ENCODE peak calls at places on chromosomes 11 and 22, in four cellular contexts. D is HCT116, Y is PC-3, E is endodermal cell. F is an unnamed sample. For H3K36me3, the result is how much of the 10 kb centered on the place peaks cover.

GRCh38 chr11:10908215-10908990 is 50.5 kb upstream of the ZBED5 start:
- DNase-seq in Y (peak), D (no peak), E (no peak), F (no peak)

GRCh38 chr11:124482362-124483147 is 37.1 kb upstream of the OR8B8 start:
- DNase-seq in D (no peak), E (peak), Y (peak), F (no peak)

GRCh38 chr22:43867839-43868652 is 5.7 kb upstream of the SULT4A1 start:
- DNase-seq in D (no peak), Y (peak), E (peak), F (peak)

GRCh38 chr11:1825039-1825740 is 9.6 kb upstream of the SYT8 start:
- DNase-seq in Y (no peak), D (no peak), E (peak), F (peak)

GRCh38 chr11:115462004-115462541 is 42.1 kb downstream of the CADM1 start:
- DNase-seq in Y (no peak), D (no peak), E (peak), F (no peak)

GRCh38 chr11:68025047-68025446 is 5.4 kb upstream of the NDUFS8 start:
- DNase-seq in D (no peak), E (peak), Y (no peak), F (no peak)

GRCh38 chr11:132005874-132006273 is 635.5 kb downstream of the NTM start:
- DNase-seq in Y (no peak), D (no peak), E (no peak), F (no peak)

GRCh38 chr11:118002010-118002540 is 15.9 kb downstream of the IL10RA start:
- DNase-seq in D (no peak), E (no peak), Y (no peak), F (no peak)

GRCh38 chr11:75400110-75400865 is 970 bp downstream of the RPS3 start:
- DNase-seq in E (peak), Y (peak), D (no peak), F (no peak)

GRCh38 chr11:85236211-85236610 is 390.9 kb downstream of the DLG2 start:
- DNase-seq in Y (no peak), E (no peak), D (no peak), F (no peak)

GRCh38 chr11:35303596-35304392 is 115.6 kb downstream of the SLC1A2 start:
- DNase-seq in E (no peak), D (no peak), Y (peak), F (peak)

GRCh38 chr11:75319035-75319877 is 32.2 kb downstream of the ARRB1 start:
- DNase-seq in Y (peak), D (no peak), E (no peak), F (peak)

GRCh38 chr11:15819679-15820286 is 536.6 kb downstream of the SOX6 start:
- DNase-seq in Y (peak), E (peak), D (peak), F (peak)

GRCh38 chr22:44442186-44442465 is 55.9 kb downstream of the RTL6 start:
- DNase-seq in Y (no peak), D (no peak), E (no peak), F (no peak)

GRCh38 chr22:48907591-48907990 is 920.1 kb downstream of the BRD1 start:
- DNase-seq in E (no peak), Y (no peak), D (no peak), F (no peak)

GRCh38 chr11:65182258-65183170 is 786 bp downstream of the CAPN1 start:
- DNase-seq in D (peak), Y (peak), E (no peak), F (peak)

GRCh38 chr11:290621-291231 is 1.8 kb downstream of the PGGHG start:
- DNase-seq in Y (no peak), D (no peak), E (peak), F (no peak)

GRCh38 chr11:107018902-107019493 is 722 bp upstream of the GUCY1A2 start:
- DNase-seq in E (peak), Y (peak), D (no peak), F (peak)

GRCh38 chr22:36144886-36145541 is 15.5 kb downstream of the APOL3 start:
- DNase-seq in E (peak), Y (peak), D (peak), F (peak)

GRCh38 chr11:80330302-80330701 is 889.5 kb upstream of the TENM4 start:
- DNase-seq in D (no peak), Y (peak), E (no peak), F (no peak)

GRCh38 chr11:87840786-87841185 is 334.5 kb downstream of the RAB38 start:
- DNase-seq in E (no peak), Y (peak), D (no peak), F (no peak)

DNA sequence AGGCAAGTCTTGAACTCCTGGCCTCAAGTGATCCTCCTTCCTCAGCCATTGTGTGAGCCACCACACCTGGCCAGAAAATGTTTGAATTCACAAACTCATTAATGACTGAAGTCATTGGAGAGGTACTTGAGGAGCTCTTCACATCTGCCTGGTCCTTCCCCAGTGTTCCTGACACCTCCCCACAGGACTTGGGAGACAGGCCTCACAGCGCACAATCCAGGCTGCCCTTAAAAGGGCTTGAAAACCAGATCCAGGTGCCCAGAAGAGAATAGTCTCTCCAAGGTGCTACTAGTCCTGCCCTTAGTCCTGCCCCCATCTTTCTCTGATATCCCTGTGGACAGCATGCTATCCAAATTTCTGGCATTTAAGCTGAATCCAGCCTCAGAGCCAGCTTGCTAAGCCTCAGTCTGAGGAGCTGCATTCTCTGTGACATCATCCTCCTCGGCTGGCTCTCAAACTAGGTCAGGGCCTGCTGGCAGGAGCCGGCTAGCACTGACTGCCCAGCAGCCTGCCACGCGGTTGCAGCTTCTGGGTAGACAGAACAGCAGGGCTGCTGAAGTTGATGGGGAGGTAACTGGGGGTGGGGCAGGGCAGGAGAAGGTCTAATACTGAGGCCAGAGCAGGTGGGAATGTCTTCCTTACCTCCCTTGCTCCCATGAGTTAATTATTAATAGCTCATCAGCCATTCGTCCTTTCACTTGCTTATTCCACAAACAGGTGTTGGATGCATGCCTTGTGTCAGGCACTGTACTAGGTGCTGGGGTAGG is 35.3 kb upstream of the NECTIN1 start:
- DNase-seq in Y (no peak), D (no peak), E (peak), F (no peak)
- H3K9ac ChIP-seq in Y (no peak), D (no peak), E (no peak), F (no peak)

GRCh38 chr22:19406846-19407245 is 24.7 kb downstream of the HIRA start:
- DNase-seq in D (no peak), E (no peak), Y (no peak), F (no peak)

GRCh38 chr22:19405652-19406051 is 25.9 kb downstream of the HIRA start:
- DNase-seq in E (no peak), Y (no peak), D (no peak), F (no peak)

GRCh38 chr22:19407649-19408606 is 23.6 kb downstream of the HIRA start:
- DNase-seq in E (no peak), D (no peak), Y (no peak), F (peak)

GRCh38 chr22:19405133-19405532 is 26.4 kb downstream of the HIRA start:
- DNase-seq in E (no peak), D (no peak), Y (no peak), F (no peak)

DNA sequence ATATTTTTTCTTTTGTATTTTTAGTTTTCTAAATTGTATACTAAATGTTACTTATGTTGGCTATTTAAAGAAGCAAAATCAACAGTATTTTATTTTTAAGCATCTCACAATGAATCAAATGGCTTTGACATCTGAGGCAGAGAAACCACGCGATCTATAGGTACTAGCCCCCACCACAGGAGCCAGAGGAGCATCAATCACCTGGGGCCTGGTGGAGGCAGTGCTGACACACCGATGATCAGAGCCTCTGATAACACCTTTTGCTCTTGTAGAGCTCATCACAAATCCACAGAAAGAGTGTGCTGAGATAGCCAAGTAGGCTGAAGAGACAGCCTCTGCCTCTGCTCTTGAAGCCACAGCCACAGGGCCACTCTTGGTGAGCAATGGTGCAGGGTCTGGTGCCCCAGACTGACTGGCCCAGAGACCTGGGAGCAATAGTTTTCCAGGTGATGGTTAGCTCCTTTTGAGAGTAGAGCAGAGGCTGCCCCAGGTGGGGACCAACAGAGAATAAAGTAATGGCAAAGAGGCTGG is 25.2 kb downstream of the HIRA start:
- DNase-seq in D (no peak), Y (no peak), E (no peak), F (no peak)
- H3K27ac ChIP-seq in D (no peak), Y (no peak), E (no peak), F (no peak)

DNA sequence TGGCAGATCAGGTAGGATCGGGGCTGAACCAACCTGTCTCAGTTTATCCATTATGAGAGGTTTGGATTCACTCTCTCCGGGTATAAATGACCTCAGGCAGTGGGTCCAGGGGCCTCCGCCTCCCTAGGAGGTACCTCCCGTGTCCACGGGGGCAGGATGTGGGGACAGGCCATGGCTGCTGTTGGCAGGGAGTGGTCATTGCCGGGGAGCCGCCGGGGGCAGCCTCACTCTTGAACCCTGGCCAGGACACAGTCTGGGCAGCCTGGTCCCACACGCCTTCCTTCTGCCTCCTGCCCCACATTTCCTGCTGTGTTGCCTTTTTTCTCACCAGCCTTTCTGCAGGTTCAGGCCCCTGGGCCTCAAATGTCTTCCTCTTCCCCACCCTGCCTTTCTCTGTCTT is 30.9 kb downstream of the ZC3H7B start:
- DNase-seq in D (no peak), E (no peak), Y (no peak), F (no peak)
- H3K36me3 ChIP-seq in D (under half), E (half or more), Y (under half), F (under half)

DNA sequence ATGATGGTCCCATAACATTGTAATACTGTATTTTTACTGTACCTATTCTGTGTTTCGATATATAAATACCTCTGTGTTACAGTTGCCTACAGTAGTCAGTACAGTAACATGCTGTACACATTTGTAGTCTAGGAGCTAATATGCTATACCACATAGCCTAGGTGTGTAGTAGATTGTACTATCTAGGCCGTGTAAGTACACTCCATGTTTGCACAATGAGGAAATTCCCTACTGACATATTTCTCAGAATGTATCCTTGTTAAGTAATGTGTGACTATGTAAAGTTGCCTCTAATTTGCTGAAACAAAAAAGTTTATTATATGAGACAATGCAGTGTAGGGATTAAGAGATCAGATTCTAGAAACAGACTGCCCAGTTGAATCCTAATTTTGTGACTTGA is 21.3 kb downstream of the CAPRIN1 start:
- DNase-seq in Y (no peak), E (no peak), D (no peak), F (no peak)
- H3K9ac ChIP-seq in Y (no peak), E (no peak), D (no peak), F (no peak)

GRCh38 chr11:3977078-3977477 is 117.5 kb upstream of the RRM1 start:
- DNase-seq in D (no peak), Y (no peak), E (no peak), F (no peak)
- H3K27ac ChIP-seq in D (no peak), Y (no peak), E (no peak), F (no peak)

GRCh38 chr11:36997656-36998055 is 399.6 kb upstream of the RAG2 start:
- DNase-seq in Y (no peak), D (no peak), E (no peak), F (no peak)
- H3K36me3 ChIP-seq in Y (under half), D (under half), E (under half), F (under half)

GRCh38 chr22:23896166-23896522 is 2.0 kb downstream of the MIF start:
- DNase-seq in E (no peak), Y (no peak), D (no peak), F (no peak)
- H3K9ac ChIP-seq in E (no peak), Y (no peak), D (peak), F (no peak)